ENCODE peak calls at places on chromosomes 6 and 20, in eight cellular contexts. K is anterior cingulate cortex, J is substantia nigra, H is body of pancreas, S is amygdala, U is D341Med, P is NCI-H446 treated with DMSO at 0.1 percent for 48 hours, I is T-helper 9 cell. O is an unnamed sample.

GRCh38 chr20:51529027-51529749 is 13.3 kb downstream of the NFATC2 start:
- DNase-seq in J (no peak), P (no peak), K (no peak), S (no peak), I (no peak), U (no peak), H (no peak), O (no peak)

GRCh38 chr6:154457881-154458284 is 52.6 kb downstream of the CNKSR3 start:
- DNase-seq in P (no peak), S (no peak), J (peak), H (peak), I (no peak), K (no peak), U (no peak), O (no peak)

GRCh38 chr20:4369798-4370124 is 351.9 kb upstream of the PRND start:
- DNase-seq in P (no peak), K (no peak), I (no peak), J (no peak), U (no peak), H (no peak), S (no peak), O (no peak)

GRCh38 chr6:37452522-37452921 is 19.5 kb downstream of the CMTR1 start:
- DNase-seq in U (no peak), P (no peak), I (no peak), H (no peak), J (no peak), S (no peak), K (no peak), O (no peak)

GRCh38 chr6:83729871-83730270 is 21.0 kb upstream of the SNAP91 start:
- DNase-seq in H (no peak), J (no peak), K (no peak), U (no peak), S (no peak), P (no peak), I (no peak), O (no peak)

GRCh38 chr6:116268589-116269293 is 11.0 kb downstream of the TSPYL1 start:
- DNase-seq in H (no peak), I (no peak), P (peak), K (no peak), U (peak), J (no peak), S (no peak), O (no peak)

GRCh38 chr6:161273356-161273751 is 507 bp downstream of the AGPAT4 start:
- DNase-seq in K (no peak), I (peak), U (no peak), H (no peak), S (no peak), P (no peak), J (peak), O (no peak)

GRCh38 chr6:165571721-165572132 is 91.3 kb downstream of the PDE10A start:
- DNase-seq in K (no peak), H (no peak), P (no peak), U (no peak), S (no peak), I (no peak), J (no peak), O (no peak)

GRCh38 chr6:112037783-112038216 is 16.1 kb upstream of the CCN6 start:
- DNase-seq in S (peak), J (peak), U (no peak), P (no peak), H (peak), I (no peak), K (peak), O (no peak)

GRCh38 chr6:19838442-19839236 is 1.5 kb downstream of the ID4 start:
- DNase-seq in K (no peak), H (peak), I (no peak), U (peak), P (peak), S (no peak), J (no peak), O (peak)

GRCh38 chr20:37296371-37296770 is 6.9 kb downstream of the MANBAL start:
- DNase-seq in J (no peak), H (no peak), U (no peak), K (no peak), P (no peak), I (no peak), S (no peak), O (no peak)

GRCh38 chr20:17658648-17658993 is 23.4 kb downstream of the RRBP1 start:
- DNase-seq in P (no peak), H (no peak), I (no peak), J (no peak), U (no peak), K (no peak), S (no peak), O (no peak)

GRCh38 chr20:31698803-31699718 is 23.6 kb downstream of the BCL2L1 start:
- DNase-seq in I (no peak), H (peak), S (peak), J (peak), K (peak), U (no peak), P (no peak), O (no peak)

GRCh38 chr6:57195457-57195856 is 23.3 kb downstream of the BAG2 start:
- DNase-seq in P (no peak), U (no peak), I (no peak), S (no peak), H (no peak), K (no peak), J (no peak), O (no peak)

GRCh38 chr6:163427498-163428254 is 13.2 kb downstream of the QKI start:
- DNase-seq in I (no peak), J (no peak), H (no peak), U (no peak), K (no peak), P (no peak), S (no peak), O (no peak)

GRCh38 chr6:160013987-160014868 is 45.3 kb downstream of the IGF2R start:
- DNase-seq in S (no peak), I (no peak), K (no peak), P (no peak), H (no peak), U (no peak), J (no peak), O (no peak)

GRCh38 chr20:5448449-5449118 is 131.8 kb upstream of the PROKR2 start:
- DNase-seq in S (no peak), H (peak), U (peak), I (peak), P (no peak), K (peak), J (peak), O (peak)

GRCh38 chr20:13200767-13201500 is 20.1 kb upstream of the ISM1 start:
- DNase-seq in U (peak), K (no peak), I (no peak), P (no peak), H (no peak), S (no peak), J (no peak), O (no peak)

GRCh38 chr6:166556871-166557322 is 29.6 kb downstream of the RAMACL start:
- DNase-seq in I (no peak), S (peak), P (no peak), K (peak), H (peak), U (no peak), J (peak), O (no peak)

GRCh38 chr6:14720411-14721102 is 525.3 kb upstream of the JARID2 start:
- DNase-seq in K (no peak), H (no peak), P (no peak), I (no peak), J (no peak), S (no peak), U (no peak), O (no peak)

GRCh38 chr6:37137881-37138568 is 31.9 kb upstream of the PIM1 start:
- DNase-seq in I (no peak), H (no peak), U (no peak), J (no peak), P (no peak), K (no peak), S (no peak), O (no peak)

GRCh38 chr6:15026832-15027231 is 219.0 kb upstream of the JARID2 start:
- DNase-seq in J (no peak), K (no peak), I (no peak), U (no peak), P (no peak), S (no peak), H (peak), O (no peak)

GRCh38 chr6:126015869-126016268 is 29.5 kb downstream of the TRMT11 start:
- DNase-seq in H (no peak), U (no peak), S (no peak), I (no peak), P (no peak), J (no peak), K (no peak), O (no peak)

GRCh38 chr20:13422637-13423036 is 201.6 kb downstream of the ISM1 start:
- DNase-seq in I (no peak), J (no peak), K (no peak), P (no peak), H (no peak), S (no peak), U (no peak), O (no peak)

GRCh38 chr20:31990958-31991705 is 19.1 kb upstream of the CCM2L start:
- DNase-seq in U (no peak), K (no peak), H (no peak), S (no peak), P (peak), J (no peak), I (no peak), O (peak)

GRCh38 chr6:89372506-89372901 is 20.0 kb upstream of the UBE2J1 start:
- DNase-seq in S (no peak), J (no peak), P (no peak), U (no peak), H (no peak), K (no peak), I (no peak), O (no peak)

GRCh38 chr20:1489764-1490436 is 1.3 kb downstream of the SIRPB2 start:
- DNase-seq in U (no peak), J (peak), K (no peak), H (no peak), S (no peak), P (no peak), I (no peak), O (no peak)

GRCh38 chr6:18477301-18477941 is 90.3 kb downstream of the RNF144B start:
- DNase-seq in J (no peak), S (no peak), I (no peak), H (no peak), P (no peak), K (no peak), U (no peak), O (no peak)

GRCh38 chr6:138945354-138945753 is 42.7 kb downstream of the REPS1 start:
- DNase-seq in U (peak), K (no peak), H (no peak), P (no peak), J (no peak), S (no peak), I (no peak), O (peak)

GRCh38 chr20:53547664-53548239 is 45.9 kb downstream of the ZNF217 start:
- DNase-seq in P (peak), H (peak), S (no peak), U (peak), I (no peak), J (peak), K (peak), O (peak)

GRCh38 chr6:108661430-108661829 is 100.7 kb downstream of the FOXO3 start:
- DNase-seq in P (no peak), U (no peak), H (no peak), K (no peak), J (no peak), S (no peak), I (no peak), O (peak)